ENCODE peak calls at places on chromosomes 6 and 20, in four cellular contexts. O is body of pancreas; Q is CD4-positive, alpha-beta memory T cell; U is uterus. S is an unnamed sample. For H3K4me1 and H3K27me3, the result is how much of the 10 kb centered on the place peaks cover.

GRCh38 chr6:146850238-146850896 is 251.6 kb downstream of the ADGB start:
- DNase-seq in O (no peak), Q (no peak), U (peak), S (no peak)

GRCh38 chr6:126812651-126813050 is 305.8 kb upstream of the RSPO3 start:
- DNase-seq in O (no peak), Q (no peak), U (peak), S (no peak)

GRCh38 chr6:33492093-33492492 is 37.7 kb downstream of the ZBTB9 start:
- DNase-seq in O (no peak), Q (no peak), U (no peak), S (no peak)

GRCh38 chr6:150751296-150751695 is 114.2 kb upstream of the MTHFD1L start:
- DNase-seq in O (no peak), Q (no peak), U (no peak), S (no peak)

GRCh38 chr20:846894-847278 is 13.4 kb downstream of the FAM110A start:
- DNase-seq in O (no peak), Q (peak), U (no peak), S (no peak)

GRCh38 chr6:109369724-109370123 is 12.5 kb downstream of the CD164 start:
- DNase-seq in O (no peak), Q (no peak), U (no peak), S (no peak)

GRCh38 chr20:1440024-1440423 is 26.6 kb downstream of the NSFL1C start:
- DNase-seq in O (no peak), Q (no peak), U (no peak), S (no peak)

GRCh38 chr20:3729378-3729777 is 3.1 kb upstream of the HSPA12B start:
- DNase-seq in O (no peak), Q (no peak), U (no peak), S (no peak)

GRCh38 chr6:116575227-116575626 is 3.9 kb downstream of the RWDD1 start:
- DNase-seq in O (no peak), Q (no peak), U (no peak), S (no peak)

GRCh38 chr20:57250607-57251343 is 15.7 kb downstream of the BMP7 start:
- DNase-seq in O (no peak), Q (no peak), U (no peak), S (no peak)

GRCh38 chr20:63538204-63539091 is 1.3 kb upstream of the PTK6 start:
- DNase-seq in O (peak), Q (peak), U (no peak), S (peak)

GRCh38 chr20:57387463-57387862 is 3.7 kb upstream of the RBM38 start:
- DNase-seq in O (no peak), Q (no peak), U (no peak), S (no peak)

GRCh38 chr20:64065973-64066341 is 3.0 kb downstream of the TCEA2 start:
- DNase-seq in O (no peak), Q (peak), U (no peak), S (no peak)

GRCh38 chr6:1554881-1555569 is 54.7 kb upstream of the FOXC1 start:
- DNase-seq in O (peak), Q (peak), U (peak), S (peak)

GRCh38 chr20:51400051-51400926 is 142.2 kb downstream of the NFATC2 start:
- DNase-seq in O (peak), Q (peak), U (no peak), S (no peak)
- H3K4me1 ChIP-seq in O (under half), Q (half or more), U (under half), S (under half)

GRCh38 chr6:37047933-37048850 is 42.7 kb downstream of the FGD2 start:
- DNase-seq in O (no peak), Q (no peak), U (no peak), S (no peak)
- H3K27me3 ChIP-seq in O (under half), Q (under half), U (under half), S (under half)

GRCh38 chr20:45248609-45249008 is 5.8 kb downstream of the SLPI start:
- DNase-seq in O (no peak), Q (no peak), U (no peak), S (no peak)
- H3K4me3 ChIP-seq in O (no peak), Q (no peak), U (no peak), S (no peak)

DNA sequence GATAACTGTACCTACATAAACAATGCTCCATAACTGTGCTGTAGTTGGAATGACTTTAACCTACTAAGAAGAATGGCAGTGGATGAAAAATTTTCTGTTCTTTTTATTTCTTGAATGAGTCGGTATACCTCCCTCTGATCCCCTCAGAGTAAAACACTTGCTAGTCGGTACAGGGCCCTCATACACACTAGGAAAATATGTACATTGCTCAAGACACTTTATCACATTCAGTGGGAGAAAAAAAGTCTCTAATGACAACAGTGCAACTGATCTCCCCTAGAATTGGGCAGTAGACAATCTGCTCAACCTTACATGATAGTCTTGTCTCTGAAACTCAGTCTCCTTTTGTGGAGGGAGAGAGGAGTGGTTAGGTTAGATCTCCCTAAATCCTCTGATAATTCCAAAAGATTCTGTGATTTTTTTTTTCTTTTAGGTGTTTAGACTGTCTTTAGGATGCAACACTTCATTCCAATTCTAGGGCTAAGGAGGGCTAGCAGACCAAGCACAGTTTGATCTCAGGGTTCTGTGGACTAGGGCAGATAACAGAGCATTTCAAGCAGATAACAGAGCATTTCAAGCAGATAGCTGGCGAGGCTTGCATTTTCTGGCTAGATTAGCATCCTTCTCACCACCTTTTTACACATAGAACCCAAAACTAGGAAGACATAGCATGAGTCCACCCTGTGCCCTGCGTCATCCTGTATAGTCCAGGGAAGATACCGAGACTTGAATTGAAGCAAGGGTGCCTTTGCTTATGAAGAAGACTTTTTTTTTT is 100.3 kb upstream of the TNFAIP3 start:
- DNase-seq in O (no peak), Q (no peak), U (no peak), S (no peak)
- H3K4me1 ChIP-seq in O (under half), Q (under half), U (under half), S (under half)

GRCh38 chr20:25085756-25086495 is 4.0 kb upstream of the VSX1 start:
- DNase-seq in O (no peak), Q (no peak), U (no peak), S (peak)
- H3K27me3 ChIP-seq in O (under half), Q (under half), U (under half), S (under half)

DNA sequence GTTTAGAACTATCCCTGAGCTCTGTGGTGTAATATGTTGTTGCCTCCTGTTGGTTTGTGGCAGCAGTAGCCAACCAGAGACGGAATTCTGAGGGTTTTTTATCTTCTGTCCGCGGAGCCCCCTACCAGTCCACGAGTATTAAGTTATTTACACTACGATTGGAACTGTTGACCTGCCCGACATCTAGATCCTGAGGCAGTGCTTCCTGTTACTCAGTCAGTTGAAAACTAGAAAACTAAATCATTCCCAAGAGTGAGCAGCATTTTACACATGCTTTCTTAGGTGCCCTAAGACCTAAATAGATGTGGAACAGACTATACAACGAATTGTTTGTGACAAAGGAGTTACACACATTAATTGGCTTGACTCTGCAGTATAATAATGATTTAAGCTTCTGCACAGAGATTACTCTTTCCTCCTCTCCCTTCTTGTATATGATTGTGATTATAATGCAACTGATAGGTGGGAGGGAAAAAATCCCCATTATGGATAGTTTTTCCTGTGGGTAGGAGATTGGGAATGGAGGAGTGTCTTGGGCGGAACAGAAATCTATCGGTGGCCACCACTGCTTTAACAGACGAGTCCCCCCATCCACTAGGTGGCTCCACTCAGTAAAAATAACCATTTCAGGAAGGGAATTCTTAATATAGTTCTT is 1.7 kb downstream of the LOC128125822 start:
- DNase-seq in O (peak), Q (peak), U (no peak), S (peak)
- H3K4me3 ChIP-seq in O (peak), Q (peak), U (peak), S (peak)

S was measured in lung.